ENCODE peak calls at places on chromosomes 2 and 18, in six cellular contexts. H is fibroblast of villous mesenchyme, Z is lung, T is left lung, C is choroid plexus epithelial cell, S is pancreas. O is an unnamed sample.

GRCh38 chr2:200225943-200226342 is 80.5 kb upstream of the SPATS2L start:
- DNase-seq in H (peak; percentile 29), Z (no peak), T (no peak), C (peak; percentile 83), S (no peak), O (no peak)

GRCh38 chr2:226098861-226099466 is 699.5 kb downstream of the NYAP2 start:
- DNase-seq in H (peak; percentile 84), Z (no peak), T (no peak), C (no peak), S (no peak), O (no peak)

GRCh38 chr2:98269274-98269673 is 77.0 kb upstream of the CNGA3 start:
- DNase-seq in H (peak; percentile 66), Z (no peak), T (no peak), C (peak; percentile 81), S (no peak), O (no peak)

GRCh38 chr18:64202836-64203235 is 53.9 kb upstream of the LINC00305 start:
- DNase-seq in H (peak; percentile 20), Z (no peak), T (no peak), C (peak; percentile 69), S (no peak), O (no peak)

GRCh38 chr2:46331099-46331766 is 34.0 kb downstream of the EPAS1 start:
- DNase-seq in H (peak; percentile 67), Z (no peak), T (no peak), C (no peak), S (no peak), O (peak; percentile 66)

GRCh38 chr2:141557329-141558098 is 573.3 kb downstream of the LRP1B start:
- DNase-seq in H (peak; percentile 58), Z (no peak), T (no peak), C (peak; percentile 98), S (no peak), O (no peak)

GRCh38 chr2:188819011-188819410 is 155.2 kb upstream of the COL3A1 start:
- DNase-seq in H (no peak), Z (no peak), T (no peak), C (no peak), S (no peak), O (no peak)

GRCh38 chr2:237868631-237869356 is 9.4 kb downstream of the RAMP1 start:
- DNase-seq in H (peak; percentile 79), Z (no peak), T (no peak), C (no peak), S (no peak), O (no peak)

GRCh38 chr2:216664593-216665034 is 30.7 kb downstream of the IGFBP5 start:
- DNase-seq in H (no peak), Z (no peak), T (no peak), C (peak; percentile 41), S (no peak), O (no peak)

GRCh38 chr2:67845557-67846114 is 217.2 kb downstream of the C1D start:
- DNase-seq in H (no peak), Z (no peak), T (no peak), C (peak; percentile 67), S (no peak), O (no peak)

GRCh38 chr2:170218931-170219330 is 41.0 kb downstream of the MYO3B start:
- DNase-seq in H (no peak), Z (no peak), T (no peak), C (no peak), S (no peak), O (no peak)

GRCh38 chr2:71604709-71605085 is 151.3 kb downstream of the DYSF start:
- DNase-seq in H (no peak), Z (no peak), T (peak; percentile 3), C (no peak), S (no peak), O (peak; percentile 46)

GRCh38 chr2:96152301-96153165 is 7.3 kb upstream of the DUSP2 start:
- DNase-seq in H (no peak), Z (no peak), T (peak; percentile 22), C (no peak), S (no peak), O (no peak)

GRCh38 chr2:18630941-18631340 is 41.6 kb upstream of the NT5C1B start:
- DNase-seq in H (no peak), Z (no peak), T (no peak), C (peak; percentile 35), S (no peak), O (no peak)

GRCh38 chr2:228628682-228629081 is 447.2 kb upstream of the SPHKAP start:
- DNase-seq in H (no peak), Z (no peak), T (no peak), C (peak; percentile 5), S (no peak), O (no peak)

GRCh38 chr2:109126501-109126860 is 2.5 kb upstream of the SH3RF3 start:
- DNase-seq in H (peak; percentile 91), Z (no peak), T (no peak), C (peak; percentile 91), S (no peak), O (no peak)

GRCh38 chr2:108906403-108907077 is 82.5 kb downstream of the EDAR start:
- DNase-seq in H (no peak), Z (peak; percentile 20), T (no peak), C (no peak), S (no peak), O (peak; percentile 76)

GRCh38 chr18:47772374-47773248 is 157.8 kb downstream of the SMAD2 start:
- DNase-seq in H (peak; percentile 61), Z (peak; percentile 81), T (peak; percentile 75), C (peak; percentile 78), S (peak; percentile 75), O (no peak)

GRCh38 chr18:47773931-47774330 is 156.5 kb downstream of the SMAD2 start:
- DNase-seq in H (no peak), Z (no peak), T (no peak), C (no peak), S (no peak), O (no peak)

GRCh38 chr18:47777626-47778025 is 152.8 kb downstream of the SMAD2 start:
- DNase-seq in H (no peak), Z (no peak), T (no peak), C (no peak), S (no peak), O (no peak)

GRCh38 chr18:47779381-47779780 is 151.1 kb downstream of the SMAD2 start:
- DNase-seq in H (no peak), Z (no peak), T (no peak), C (no peak), S (no peak), O (no peak)

DNA sequence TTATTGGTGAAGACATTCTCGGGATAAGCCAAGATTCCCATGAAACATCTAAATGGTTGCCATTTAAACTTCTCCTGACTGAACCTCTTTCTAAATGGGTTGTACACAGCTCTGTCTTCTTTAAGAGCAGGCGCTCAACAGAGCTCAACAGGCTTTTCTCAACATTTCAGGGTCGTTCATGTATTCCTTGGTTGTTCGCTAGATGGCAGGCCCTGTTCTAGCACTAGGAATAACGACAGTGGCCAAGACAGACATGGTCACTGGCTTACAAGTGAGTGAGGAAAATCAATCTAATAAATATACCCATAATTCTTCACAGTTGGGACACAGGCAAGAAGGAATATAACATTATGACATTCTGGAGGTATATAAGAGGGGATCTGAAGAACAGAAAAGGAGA is 154.5 kb downstream of the SMAD2 start:
- DNase-seq in H (peak; percentile 19), Z (no peak), T (no peak), C (peak; percentile 50), S (no peak), O (no peak)
- TF ChIP-seq CTCF in H (peak; percentile 34), Z (no peak), T (no peak), C (peak; percentile 43), S (no peak), O (no peak)

GRCh38 chr2:174522553-174522952 is 35.7 kb upstream of the GPR155 start:
- DNase-seq in H (peak; percentile 15), Z (no peak), T (no peak), C (peak; percentile 44), S (no peak), O (no peak)
- TF ChIP-seq CTCF in H (peak; percentile 29), Z (peak; percentile 3), T (no peak), C (peak; percentile 46), S (no peak), O (peak; percentile 49)

GRCh38 chr18:47265197-47265596 is 13.7 kb upstream of the SKOR2 start:
- DNase-seq in H (peak; percentile 14), Z (no peak), T (no peak), C (peak; percentile 2), S (no peak), O (no peak)

GRCh38 chr18:47261902-47262301 is 10.4 kb upstream of the SKOR2 start:
- DNase-seq in H (no peak), Z (no peak), T (no peak), C (no peak), S (no peak), O (no peak)

GRCh38 chr18:47262397-47263196 is 11.1 kb upstream of the SKOR2 start:
- DNase-seq in H (no peak), Z (no peak), T (no peak), C (no peak), S (no peak), O (no peak)

GRCh38 chr18:47263828-47264314 is 12.4 kb upstream of the SKOR2 start:
- DNase-seq in H (no peak), Z (no peak), T (no peak), C (no peak), S (no peak), O (no peak)

GRCh38 chr18:47263197-47263827 is 11.9 kb upstream of the SKOR2 start:
- DNase-seq in H (no peak), Z (no peak), T (no peak), C (no peak), S (no peak), O (no peak)
- TF ChIP-seq CTCF in H (peak; percentile 4), Z (no peak), T (no peak), C (no peak), S (no peak), O (no peak)

GRCh38 chr2:55017428-55017827 is 32.8 kb downstream of the RTN4 start:
- DNase-seq in H (no peak), Z (no peak), T (no peak), C (no peak), S (no peak), O (no peak)
- TF ChIP-seq CTCF in H (no peak), Z (no peak), T (no peak), C (no peak), S (no peak), O (no peak)

GRCh38 chr2:133135035-133135654 is 433.1 kb downstream of the NCKAP5 start:
- DNase-seq in H (no peak), Z (no peak), T (no peak), C (no peak), S (no peak), O (no peak)
- TF ChIP-seq CTCF in H (no peak), Z (no peak), T (no peak), C (no peak), S (no peak), O (no peak)

DNA sequence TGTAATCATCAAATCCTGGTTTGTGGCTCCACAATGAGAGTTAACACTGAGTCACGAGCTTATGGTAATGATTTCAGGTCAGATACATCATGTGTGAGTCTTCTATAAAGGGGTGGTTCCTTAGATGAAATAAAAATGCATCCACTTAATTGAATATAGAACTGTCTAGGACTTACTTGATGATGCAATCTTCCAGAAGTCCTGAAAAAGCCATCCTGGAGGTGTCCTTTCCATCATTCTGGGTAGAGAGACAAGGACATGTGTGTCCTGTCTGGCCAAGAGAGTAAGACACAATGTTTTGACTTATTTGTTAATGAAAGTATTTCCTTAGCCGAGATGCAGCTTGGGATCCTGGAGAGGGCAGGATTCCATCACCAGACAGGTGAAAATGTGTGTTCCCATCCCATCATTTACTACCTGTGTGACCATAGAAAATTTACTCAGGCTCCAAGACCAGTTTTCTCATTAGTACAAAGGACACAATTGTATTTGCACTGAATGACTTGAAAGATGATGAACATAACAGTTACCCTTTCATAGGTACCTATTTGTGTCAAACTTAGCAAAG is 1539.7 kb upstream of the PIK3C3 start:
- DNase-seq in H (no peak), Z (no peak), T (no peak), C (no peak), S (no peak), O (no peak)
- TF ChIP-seq CTCF in H (no peak), Z (no peak), T (no peak), C (no peak), S (no peak), O (no peak)

GRCh38 chr2:219279151-219279915 is at the start of gene DNAJB2:
- DNase-seq in H (peak; percentile 99), Z (peak; percentile 98), T (peak; percentile 99), C (peak; percentile 100), S (peak; percentile 99), O (peak; percentile 99)
- TF ChIP-seq CTCF in H (peak; percentile 22), Z (no peak), T (peak; percentile 11), C (peak; percentile 41), S (no peak), O (peak; percentile 22)

O was measured in osteocyte.